ENCODE peak calls at places on chromosomes 13 and 19, in six cellular contexts. E, D, F, H, S and O are unnamed samples.

GRCh38 chr19:51259348-51260245 is 8.7 kb downstream of the SIGLECL1 start:
- DNase-seq in E (peak; percentile 10), D (no peak), F (peak; percentile 17), H (no peak), S (peak; percentile 24), O (peak; percentile 46)

GRCh38 chr13:45133396-45134118 is 13.2 kb downstream of the GTF2F2 start:
- DNase-seq in E (peak; percentile 51), D (no peak), F (no peak), H (no peak), S (no peak), O (no peak)

GRCh38 chr13:23770428-23770827 is 118.8 kb downstream of the MIPEP start:
- DNase-seq in E (no peak), D (no peak), F (no peak), H (no peak), S (no peak), O (no peak)

GRCh38 chr19:20471441-20471840 is 94.1 kb downstream of the ZNF737 start:
- DNase-seq in E (no peak), D (no peak), F (no peak), H (no peak), S (no peak), O (no peak)

GRCh38 chr13:83325454-83325853 is 556.8 kb downstream of the SLITRK1 start:
- DNase-seq in E (no peak), D (no peak), F (peak; percentile 12), H (no peak), S (peak; percentile 53), O (no peak)

GRCh38 chr13:23574421-23574820 is 4.2 kb downstream of the TNFRSF19 start:
- DNase-seq in E (no peak), D (no peak), F (no peak), H (no peak), S (no peak), O (no peak)

GRCh38 chr19:46903458-46903857 is 42.7 kb downstream of the ARHGAP35 start:
- DNase-seq in E (no peak), D (no peak), F (peak; percentile 31), H (no peak), S (no peak), O (no peak)

GRCh38 chr19:5673752-5674151 is 6.6 kb downstream of the MICOS13 start:
- DNase-seq in E (no peak), D (no peak), F (no peak), H (no peak), S (no peak), O (no peak)

GRCh38 chr13:26517931-26518330 is 39.6 kb upstream of the WASF3 start:
- DNase-seq in E (no peak), D (no peak), F (no peak), H (no peak), S (no peak), O (no peak)

GRCh38 chr19:29311391-29311790 is 98.4 kb upstream of the UQCRFS1 start:
- DNase-seq in E (no peak), D (no peak), F (no peak), H (no peak), S (no peak), O (no peak)

GRCh38 chr13:40255551-40255950 is 410.9 kb downstream of the FOXO1 start:
- DNase-seq in E (no peak), D (no peak), F (no peak), H (no peak), S (no peak), O (no peak)

GRCh38 chr19:12676384-12676792 is 5.3 kb downstream of the DHPS start:
- DNase-seq in E (peak; percentile 57), D (peak; percentile 52), F (peak; percentile 62), H (peak; percentile 62), S (peak; percentile 80), O (peak; percentile 75)

GRCh38 chr13:79647518-79647917 is 166.6 kb downstream of the NDFIP2 start:
- DNase-seq in E (no peak), D (no peak), F (peak; percentile 100), H (no peak), S (peak; percentile 100), O (peak; percentile 94)

GRCh38 chr19:48635263-48635965 is 1.8 kb downstream of the DBP start:
- DNase-seq in E (no peak), D (peak; percentile 53), F (no peak), H (peak; percentile 72), S (peak; percentile 63), O (peak; percentile 66)

GRCh38 chr19:34480971-34481821 is at the start of gene WTIP:
- DNase-seq in E (peak; percentile 89), D (no peak), F (peak; percentile 33), H (no peak), S (peak; percentile 80), O (peak; percentile 55)

GRCh38 chr19:13299838-13300237 is 149.6 kb downstream of the IER2 start:
- DNase-seq in E (no peak), D (no peak), F (no peak), H (no peak), S (peak; percentile 4), O (no peak)

GRCh38 chr13:113589961-113590339 is 5.4 kb downstream of the TFDP1 start:
- DNase-seq in E (no peak), D (no peak), F (no peak), H (peak; percentile 4), S (no peak), O (no peak)

GRCh38 chr13:73090116-73090811 is 31.5 kb downstream of the KLF5 start:
- DNase-seq in E (peak; percentile 79), D (no peak), F (peak; percentile 98), H (no peak), S (peak; percentile 97), O (peak; percentile 92)

GRCh38 chr19:52665047-52665446 is 26.9 kb upstream of the ZNF83 start:
- DNase-seq in E (no peak), D (no peak), F (no peak), H (no peak), S (no peak), O (no peak)

GRCh38 chr19:15911599-15912237 is 13.8 kb upstream of the CYP4F2 start:
- DNase-seq in E (no peak), D (no peak), F (no peak), H (no peak), S (no peak), O (no peak)

GRCh38 chr19:46574533-46574932 is 26.6 kb upstream of the CALM3 start:
- DNase-seq in E (peak; percentile 50), D (no peak), F (no peak), H (no peak), S (no peak), O (no peak)

GRCh38 chr19:41443813-41444455 is 978 bp downstream of the ERICH4 start:
- DNase-seq in E (no peak), D (no peak), F (no peak), H (no peak), S (no peak), O (no peak)

GRCh38 chr19:39924952-39925351 is 9.5 kb downstream of the FCGBP start:
- DNase-seq in E (no peak), D (no peak), F (no peak), H (no peak), S (no peak), O (no peak)

GRCh38 chr19:3507371-3508120 is 1.4 kb downstream of the FZR1 start:
- DNase-seq in E (no peak), D (no peak), F (no peak), H (peak; percentile 46), S (peak; percentile 39), O (no peak)

GRCh38 chr19:8421484-8422461 is 8.7 kb downstream of the MARCHF2 start:
- DNase-seq in E (no peak), D (no peak), F (no peak), H (no peak), S (no peak), O (no peak)

GRCh38 chr13:99398916-99399622 is 91.9 kb upstream of the GPR183 start:
- DNase-seq in E (no peak), D (no peak), F (no peak), H (no peak), S (no peak), O (no peak)

GRCh38 chr13:64758520-64758919 is 2471.6 kb downstream of the PCDH9 start:
- DNase-seq in E (peak; percentile 15), D (no peak), F (no peak), H (no peak), S (peak; percentile 3), O (no peak)

GRCh38 chr13:83546476-83546875 is 335.8 kb downstream of the SLITRK1 start:
- DNase-seq in E (no peak), D (no peak), F (no peak), H (no peak), S (no peak), O (no peak)

GRCh38 chr13:79722885-79723445 is 242.0 kb downstream of the NDFIP2 start:
- DNase-seq in E (peak; percentile 47), D (peak; percentile 7), F (no peak), H (no peak), S (no peak), O (no peak)

GRCh38 chr13:29591310-29591709 is 4.2 kb downstream of the SLC7A1 start:
- DNase-seq in E (peak; percentile 47), D (no peak), F (no peak), H (no peak), S (no peak), O (no peak)

GRCh38 chr13:99206873-99207272 is 6.2 kb downstream of the UBAC2 start:
- DNase-seq in E (no peak), D (no peak), F (no peak), H (no peak), S (no peak), O (no peak)

GRCh38 chr19:51338563-51339312 is 3.2 kb downstream of the VSIG10L start:
- DNase-seq in E (peak; percentile 62), D (peak; percentile 59), F (peak; percentile 53), H (peak; percentile 77), S (peak; percentile 82), O (peak; percentile 85)

GRCh38 chr13:26495749-26496148 is 61.7 kb upstream of the WASF3 start:
- DNase-seq in E (no peak), D (no peak), F (no peak), H (no peak), S (no peak), O (no peak)

GRCh38 chr13:109859216-109859835 is 72.9 kb upstream of the IRS2 start:
- DNase-seq in E (no peak), D (no peak), F (no peak), H (no peak), S (no peak), O (no peak)